ENCODE peak calls at places on chromosome 11, in six cellular contexts. One of them, this sample, is unnamed.
A peak's percentile ranks its signal among the peaks of the same experiment; 100 is the strongest.

GRCh38 chr11:130175898-130176297 is 16.3 kb downstream of the ST14 start:
- DNase-seq in NCI-H1092 treated with DMSO at 0.1 percent for 48 hours: no peak
- DNase-seq in cardiac fibroblast: no peak
- DNase-seq in cardiac muscle cell: no peak
- DNase-seq in stomach: no peak
- DNase-seq in mucosa of descending colon: peak; percentile 13
- DNase-seq in this sample: no peak

GRCh38 chr11:45803981-45804805 is 756 bp upstream of the SLC35C1 start:
- DNase-seq in mucosa of descending colon: peak; percentile 96
- DNase-seq in NCI-H1092 treated with DMSO at 0.1 percent for 48 hours: peak; percentile 47
- DNase-seq in cardiac fibroblast: peak; percentile 47
- DNase-seq in cardiac muscle cell: peak; percentile 70
- DNase-seq in stomach: peak; percentile 88
- DNase-seq in this sample: peak; percentile 51

GRCh38 chr11:3104051-3104714 is 47.0 kb upstream of the CARS1 start:
- DNase-seq in mucosa of descending colon: no peak
- DNase-seq in NCI-H1092 treated with DMSO at 0.1 percent for 48 hours: no peak
- DNase-seq in cardiac muscle cell: no peak
- DNase-seq in cardiac fibroblast: no peak
- DNase-seq in stomach: peak; percentile 11
- DNase-seq in this sample: no peak

GRCh38 chr11:109247071-109247470 is 174.9 kb upstream of the C11orf87 start:
- DNase-seq in cardiac fibroblast: peak; percentile 76
- DNase-seq in NCI-H1092 treated with DMSO at 0.1 percent for 48 hours: no peak
- DNase-seq in mucosa of descending colon: no peak
- DNase-seq in stomach: no peak
- DNase-seq in cardiac muscle cell: no peak
- DNase-seq in this sample: peak; percentile 5

GRCh38 chr11:118068206-118068944 is 8.5 kb upstream of the TMPRSS4 start:
- DNase-seq in NCI-H1092 treated with DMSO at 0.1 percent for 48 hours: no peak
- DNase-seq in cardiac muscle cell: no peak
- DNase-seq in mucosa of descending colon: no peak
- DNase-seq in stomach: no peak
- DNase-seq in cardiac fibroblast: no peak
- DNase-seq in this sample: no peak

GRCh38 chr11:68503792-68504191 is 43.2 kb downstream of the PPP6R3 start:
- DNase-seq in cardiac muscle cell: no peak
- DNase-seq in cardiac fibroblast: no peak
- DNase-seq in stomach: no peak
- DNase-seq in NCI-H1092 treated with DMSO at 0.1 percent for 48 hours: peak; percentile 29
- DNase-seq in mucosa of descending colon: no peak
- DNase-seq in this sample: no peak

GRCh38 chr11:15034687-15035267 is 38.6 kb upstream of the CALCB start:
- DNase-seq in cardiac fibroblast: no peak
- DNase-seq in mucosa of descending colon: no peak
- DNase-seq in NCI-H1092 treated with DMSO at 0.1 percent for 48 hours: no peak
- DNase-seq in cardiac muscle cell: no peak
- DNase-seq in stomach: no peak
- DNase-seq in this sample: no peak

GRCh38 chr11:22304337-22304961 is 33.7 kb upstream of the SLC17A6 start:
- DNase-seq in mucosa of descending colon: no peak
- DNase-seq in cardiac fibroblast: peak; percentile 60
- DNase-seq in NCI-H1092 treated with DMSO at 0.1 percent for 48 hours: peak; percentile 56
- DNase-seq in stomach: no peak
- DNase-seq in cardiac muscle cell: peak; percentile 50
- DNase-seq in this sample: peak; percentile 7

GRCh38 chr11:66651011-66651410 is 12.5 kb downstream of the RBM4 start:
- DNase-seq in NCI-H1092 treated with DMSO at 0.1 percent for 48 hours: no peak
- DNase-seq in stomach: no peak
- DNase-seq in cardiac fibroblast: peak; percentile 30
- DNase-seq in cardiac muscle cell: no peak
- DNase-seq in mucosa of descending colon: no peak
- DNase-seq in this sample: no peak

GRCh38 chr11:101974255-101974654 is 57.9 kb upstream of the ANGPTL5 start:
- DNase-seq in stomach: no peak
- DNase-seq in cardiac fibroblast: peak; percentile 30
- DNase-seq in NCI-H1092 treated with DMSO at 0.1 percent for 48 hours: no peak
- DNase-seq in mucosa of descending colon: no peak
- DNase-seq in cardiac muscle cell: peak; percentile 25
- DNase-seq in this sample: peak; percentile 3

GRCh38 chr11:44104472-44105294 is 9.2 kb downstream of the EXT2 start:
- DNase-seq in NCI-H1092 treated with DMSO at 0.1 percent for 48 hours: no peak
- DNase-seq in mucosa of descending colon: no peak
- DNase-seq in stomach: no peak
- DNase-seq in cardiac muscle cell: peak; percentile 78
- DNase-seq in cardiac fibroblast: peak; percentile 64
- DNase-seq in this sample: no peak

GRCh38 chr11:113880966-113881365 is 5.6 kb upstream of the USP28 start:
- DNase-seq in mucosa of descending colon: no peak
- DNase-seq in cardiac fibroblast: no peak
- DNase-seq in NCI-H1092 treated with DMSO at 0.1 percent for 48 hours: no peak
- DNase-seq in stomach: no peak
- DNase-seq in cardiac muscle cell: no peak
- DNase-seq in this sample: no peak

This sample was measured in hepatic stellate cell.